ENCODE peak calls at places on chromosomes 13 and 19, in nine cellular contexts. F is transverse colon, U is NB4, Z is cardiac muscle cell, E is brain microvascular endothelial cell, W is thoracic aorta, I is tibial nerve, Y is ovary, Q is fibroblast of pulmonary artery. X is an unnamed sample.

GRCh38 chr19:39332293-39332692 is 3.5 kb downstream of the GMFG start:
- DNase-seq in F (no peak), U (no peak), Z (no peak), E (no peak), W (no peak), I (no peak), Y (no peak), Q (no peak), X (no peak)

GRCh38 chr19:45402469-45403070 is 2.3 kb downstream of the PPP1R13L start:
- DNase-seq in F (peak), U (peak), Z (peak), E (peak), W (no peak), I (no peak), Y (peak), Q (no peak), X (no peak)

GRCh38 chr13:104705031-104705750 is 1639.0 kb upstream of the SLC10A2 start:
- DNase-seq in F (no peak), U (no peak), Z (no peak), E (no peak), W (no peak), I (no peak), Y (no peak), Q (no peak), X (no peak)

GRCh38 chr19:36423925-36424324 is 5.5 kb upstream of the ZFP82 start:
- DNase-seq in F (no peak), U (no peak), Z (no peak), E (no peak), W (no peak), I (no peak), Y (no peak), Q (no peak), X (no peak)

GRCh38 chr19:14369399-14370168 is 11.7 kb upstream of the ADGRE5 start:
- DNase-seq in F (peak), U (peak), Z (peak), E (peak), W (no peak), I (no peak), Y (no peak), Q (peak), X (no peak)

GRCh38 chr13:20679879-20680278 is 23.6 kb upstream of the IL17D start:
- DNase-seq in F (no peak), U (no peak), Z (no peak), E (no peak), W (no peak), I (no peak), Y (no peak), Q (no peak), X (no peak)

GRCh38 chr13:21673592-21674270 is 2.9 kb downstream of the FGF9 start:
- DNase-seq in F (peak), U (peak), Z (peak), E (no peak), W (no peak), I (no peak), Y (no peak), Q (peak), X (no peak)

GRCh38 chr13:106318941-106319411 is 216.5 kb downstream of the EFNB2 start:
- DNase-seq in F (no peak), U (peak), Z (peak), E (peak), W (no peak), I (no peak), Y (no peak), Q (peak), X (peak)

GRCh38 chr19:32453736-32454135 is 48.2 kb downstream of the DPY19L3 start:
- DNase-seq in F (no peak), U (no peak), Z (peak), E (no peak), W (no peak), I (no peak), Y (no peak), Q (peak), X (no peak)

GRCh38 chr13:109007946-109008345 is 378.5 kb downstream of the MYO16 start:
- DNase-seq in F (no peak), U (no peak), Z (no peak), E (peak), W (no peak), I (no peak), Y (no peak), Q (no peak), X (no peak)

GRCh38 chr19:11735375-11735774 is 3.4 kb downstream of the ZNF823 start:
- DNase-seq in F (peak), U (no peak), Z (no peak), E (no peak), W (no peak), I (no peak), Y (no peak), Q (no peak), X (no peak)

GRCh38 chr13:76656496-76656895 is 229.7 kb downstream of the KCTD12 start:
- DNase-seq in F (no peak), U (peak), Z (no peak), E (no peak), W (no peak), I (no peak), Y (no peak), Q (no peak), X (no peak)

GRCh38 chr19:48418317-48419064 is 25.0 kb downstream of the GRIN2D start:
- DNase-seq in F (no peak), U (peak), Z (peak), E (no peak), W (no peak), I (no peak), Y (no peak), Q (no peak), X (no peak)

GRCh38 chr13:50320297-50320862 is 305.1 kb downstream of the KCNRG start:
- DNase-seq in F (no peak), U (no peak), Z (peak), E (peak), W (no peak), I (no peak), Y (no peak), Q (peak), X (peak)

GRCh38 chr13:33058816-33059215 is 42.6 kb downstream of the KL start:
- DNase-seq in F (no peak), U (no peak), Z (no peak), E (no peak), W (no peak), I (no peak), Y (no peak), Q (no peak), X (no peak)

GRCh38 chr13:112576191-112576590 is 11.8 kb downstream of the TUBGCP3 start:
- DNase-seq in F (no peak), U (no peak), Z (no peak), E (no peak), W (no peak), I (no peak), Y (no peak), Q (no peak), X (no peak)

GRCh38 chr19:3507371-3508120 is 1.4 kb downstream of the FZR1 start:
- DNase-seq in F (peak), U (no peak), Z (no peak), E (no peak), W (no peak), I (no peak), Y (peak), Q (no peak), X (no peak)

GRCh38 chr13:90750957-90751356 is 596.5 kb upstream of the MIR17HG start:
- DNase-seq in F (no peak), U (no peak), Z (peak), E (no peak), W (no peak), I (no peak), Y (no peak), Q (peak), X (no peak)

GRCh38 chr19:35845215-35846037 is 6.9 kb downstream of the NPHS1 start:
- DNase-seq in F (peak), U (no peak), Z (no peak), E (no peak), W (no peak), I (no peak), Y (no peak), Q (no peak), X (no peak)

GRCh38 chr19:54316746-54317107 is 3.8 kb upstream of the LILRA5 start:
- DNase-seq in F (no peak), U (no peak), Z (no peak), E (no peak), W (no peak), I (no peak), Y (no peak), Q (no peak), X (no peak)

GRCh38 chr13:20882206-20882605 is 20.3 kb downstream of the XPO4 start:
- DNase-seq in F (no peak), U (no peak), Z (no peak), E (peak), W (no peak), I (no peak), Y (no peak), Q (peak), X (no peak)

GRCh38 chr13:50124536-50125305 is 109.5 kb downstream of the KCNRG start:
- DNase-seq in F (peak), U (peak), Z (peak), E (no peak), W (peak), I (peak), Y (peak), Q (peak), X (no peak)

GRCh38 chr19:6728346-6728745 is 7.9 kb upstream of the C3 start:
- DNase-seq in F (no peak), U (peak), Z (no peak), E (no peak), W (no peak), I (no peak), Y (no peak), Q (no peak), X (no peak)

GRCh38 chr19:5113633-5114586 is 145.0 kb downstream of the KDM4B start:
- DNase-seq in F (no peak), U (no peak), Z (no peak), E (no peak), W (no peak), I (no peak), Y (no peak), Q (no peak), X (no peak)

GRCh38 chr13:112142401-112142930 is 75.5 kb downstream of the SOX1 start:
- DNase-seq in F (no peak), U (no peak), Z (no peak), E (no peak), W (no peak), I (no peak), Y (no peak), Q (no peak), X (no peak)

GRCh38 chr19:18287836-18288772 is 6.7 kb upstream of the JUND start:
- DNase-seq in F (no peak), U (no peak), Z (no peak), E (no peak), W (no peak), I (no peak), Y (no peak), Q (no peak), X (no peak)

GRCh38 chr13:93158565-93158964 is 68.0 kb upstream of the GPC6 start:
- DNase-seq in F (no peak), U (no peak), Z (no peak), E (no peak), W (no peak), I (no peak), Y (no peak), Q (no peak), X (no peak)

GRCh38 chr13:20939662-20940061 is 37.1 kb upstream of the XPO4 start:
- DNase-seq in F (no peak), U (no peak), Z (no peak), E (no peak), W (no peak), I (no peak), Y (no peak), Q (no peak), X (no peak)

DNA sequence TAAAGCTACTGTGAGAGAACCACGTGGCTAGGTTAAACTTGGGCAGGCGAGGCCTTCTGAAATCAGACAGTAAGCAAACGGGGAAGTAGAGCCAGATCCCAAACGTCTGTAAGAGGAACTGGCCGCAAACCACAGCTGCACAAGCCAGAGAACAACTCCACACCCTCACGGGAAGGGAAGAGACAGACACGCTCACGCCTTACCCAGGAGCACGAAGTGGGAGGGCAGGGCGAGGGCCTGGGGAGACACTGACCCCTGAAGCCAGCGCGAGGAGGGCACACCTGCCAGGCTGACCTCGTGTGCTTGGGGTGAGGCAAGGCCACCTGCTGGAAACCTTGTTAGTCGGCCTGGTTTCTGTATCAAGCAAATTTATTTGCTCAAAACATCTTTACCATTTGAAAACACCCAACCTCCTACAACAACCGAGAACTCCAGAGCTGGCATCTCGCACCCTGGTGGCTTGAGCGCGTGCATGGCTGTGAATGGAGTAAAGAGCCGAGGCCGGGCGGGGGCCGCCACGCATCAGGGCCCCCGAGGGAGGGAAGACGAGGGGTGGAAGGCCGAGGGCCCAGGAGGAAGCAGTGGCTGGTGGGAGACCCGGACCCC is 7.3 kb downstream of the POLR2E start:
- DNase-seq in F (peak), U (peak), Z (no peak), E (no peak), W (no peak), I (no peak), Y (no peak), Q (no peak), X (no peak)
- TF ChIP-seq CTCF in F (no peak), U (no peak), Z (no peak), E (no peak), W (no peak), I (no peak), Y (no peak), Q (no peak), X (no peak)

GRCh38 chr19:40800997-40801377 is 2.0 kb downstream of the EGLN2 start:
- DNase-seq in F (no peak), U (no peak), Z (no peak), E (no peak), W (no peak), I (no peak), Y (no peak), Q (no peak), X (no peak)
- H3K4me3 ChIP-seq in F (no peak), U (peak), Z (no peak), E (peak), W (peak), I (peak), Y (peak), Q (peak), X (peak)

DNA sequence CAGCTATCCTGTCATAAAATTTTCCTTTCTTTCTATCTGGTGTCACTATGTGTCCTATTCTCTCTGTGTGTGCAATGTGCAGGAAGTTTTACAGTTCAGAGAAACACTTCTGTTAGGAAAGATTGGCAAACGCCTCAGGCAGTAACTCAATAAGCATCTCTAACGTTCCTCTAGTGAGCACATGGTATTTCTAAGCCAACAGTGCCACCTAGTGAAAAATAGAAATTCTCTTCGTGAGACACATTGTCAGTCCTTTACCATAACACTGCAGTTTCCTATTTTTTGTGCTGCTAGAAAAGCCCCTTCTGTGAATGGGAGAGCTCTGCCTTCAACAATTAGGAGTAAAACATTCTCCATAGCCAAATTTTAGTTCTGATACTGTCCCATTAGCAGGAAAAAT is 50.7 kb downstream of the ZNF723 start:
- DNase-seq in F (no peak), U (peak), Z (peak), E (peak), W (no peak), I (no peak), Y (no peak), Q (peak), X (no peak)
- TF ChIP-seq CTCF in F (no peak), U (peak), Z (no peak), E (peak), W (peak), I (no peak), Y (peak), Q (no peak), X (no peak)

GRCh38 chr13:41461527-41462124 is 4.3 kb downstream of the RGCC start:
- DNase-seq in F (no peak), U (no peak), Z (no peak), E (no peak), W (no peak), I (no peak), Y (no peak), Q (no peak), X (no peak)
- H3K4me3 ChIP-seq in F (no peak), U (no peak), Z (no peak), E (no peak), W (no peak), I (peak), Y (no peak), Q (no peak), X (no peak)

DNA sequence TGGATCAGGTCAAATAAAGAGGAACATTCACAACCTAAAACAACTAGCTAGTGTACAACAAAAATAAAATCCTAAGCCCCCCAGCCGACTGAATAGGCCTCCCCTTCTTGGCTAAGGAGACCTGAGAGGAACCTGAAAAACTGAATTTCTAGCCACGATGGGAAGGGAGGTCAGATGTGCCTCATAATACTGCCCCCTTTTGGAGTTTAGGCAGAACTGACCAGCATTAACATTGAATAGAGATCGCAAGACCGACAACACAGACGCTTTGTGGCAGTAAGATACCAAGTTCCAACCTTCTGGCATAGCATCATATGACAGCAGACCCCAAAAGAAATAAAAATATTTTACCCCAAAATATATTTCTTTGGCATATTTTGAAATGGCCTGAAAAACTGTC is 15.9 kb downstream of the CBY2 start:
- DNase-seq in F (no peak), U (peak), Z (peak), E (peak), W (no peak), I (no peak), Y (no peak), Q (peak), X (no peak)
- TF ChIP-seq CTCF in F (no peak), U (peak), Z (peak), E (peak), W (no peak), I (no peak), Y (no peak), Q (peak), X (peak)

GRCh38 chr13:113584870-113585671 is 518 bp downstream of the TFDP1 start:
- DNase-seq in F (peak), U (peak), Z (no peak), E (no peak), W (no peak), I (no peak), Y (peak), Q (no peak), X (no peak)

GRCh38 chr13:113586661-113587479 is 2.3 kb downstream of the TFDP1 start:
- DNase-seq in F (peak), U (peak), Z (no peak), E (no peak), W (no peak), I (no peak), Y (peak), Q (no peak), X (no peak)

GRCh38 chr13:113588394-113589111 is 4.0 kb downstream of the TFDP1 start:
- DNase-seq in F (no peak), U (no peak), Z (no peak), E (no peak), W (no peak), I (no peak), Y (no peak), Q (no peak), X (no peak)

GRCh38 chr13:113584205-113584869 is at the start of gene TFDP1:
- DNase-seq in F (peak), U (peak), Z (peak), E (peak), W (no peak), I (no peak), Y (peak), Q (peak), X (peak)

GRCh38 chr13:113585828-113586355 is 1.3 kb downstream of the TFDP1 start:
- DNase-seq in F (peak), U (no peak), Z (no peak), E (no peak), W (no peak), I (no peak), Y (peak), Q (no peak), X (no peak)
- H3K4me3 ChIP-seq in F (peak), U (peak), Z (peak), E (peak), W (peak), I (peak), Y (peak), Q (peak), X (peak)

GRCh38 chr13:86608739-86609138 is 809.5 kb upstream of the SLITRK6 start:
- DNase-seq in F (no peak), U (no peak), Z (no peak), E (no peak), W (no peak), I (no peak), Y (no peak), Q (no peak), X (no peak)
- TF ChIP-seq CTCF in F (no peak), U (no peak), Z (no peak), E (no peak), W (no peak), I (no peak), Y (no peak), Q (no peak), X (no peak)